ENCODE peak calls at places on chromosomes 7 and 10, in five cellular contexts. Q is SJSA1, U is lung, M is WERI-Rb-1, L is pancreas. W is an unnamed sample. For H3K36me3 and H3K27me3, the result is how much of the 10 kb centered on the place peaks cover.

GRCh38 chr10:112950714-112951348 is 784 bp downstream of the TCF7L2 start:
- DNase-seq in Q (peak), M (peak), U (peak), L (peak), W (peak)

GRCh38 chr7:134739362-134739761 is 40.1 kb upstream of the CALD1 start:
- DNase-seq in L (no peak), M (no peak), Q (no peak), U (no peak), W (no peak)

GRCh38 chr10:3471927-3472704 is 299.5 kb upstream of the PITRM1 start:
- DNase-seq in M (no peak), Q (peak), L (no peak), U (peak), W (no peak)

GRCh38 chr7:93442478-93443224 is 131.9 kb downstream of the CALCR start:
- DNase-seq in U (peak), M (peak), L (no peak), Q (peak), W (peak)

GRCh38 chr10:14334771-14335170 is 4.0 kb upstream of the FRMD4A start:
- DNase-seq in M (no peak), Q (peak), L (no peak), U (no peak), W (no peak)

GRCh38 chr7:16934947-16935742 is 53.4 kb upstream of the AGR3 start:
- DNase-seq in U (no peak), L (no peak), M (no peak), Q (peak), W (no peak)

GRCh38 chr7:42227523-42227922 is 9.5 kb downstream of the GLI3 start:
- DNase-seq in Q (no peak), U (no peak), L (no peak), M (no peak), W (peak)

GRCh38 chr7:318476-319266 is 28.7 kb downstream of the FOXL3 start:
- DNase-seq in U (no peak), Q (no peak), L (peak), M (peak), W (no peak)

GRCh38 chr7:22142593-22142992 is 196.9 kb upstream of the CDCA7L start:
- DNase-seq in Q (no peak), L (no peak), M (no peak), U (no peak), W (no peak)

GRCh38 chr7:23712368-23713284 is 2.6 kb downstream of the STK31 start:
- DNase-seq in L (no peak), U (no peak), M (no peak), Q (peak), W (peak)

GRCh38 chr7:39541493-39541892 is 24.7 kb upstream of the YAE1 start:
- DNase-seq in U (no peak), Q (no peak), L (no peak), M (no peak), W (no peak)

GRCh38 chr10:120543291-120543690 is 86.3 kb downstream of the PLPP4 start:
- DNase-seq in M (no peak), U (no peak), L (no peak), Q (no peak), W (no peak)

GRCh38 chr10:119270893-119271361 is 63.6 kb downstream of the GRK5 start:
- DNase-seq in M (no peak), U (peak), Q (no peak), L (peak), W (no peak)

GRCh38 chr10:47334627-47335026 is 12.4 kb downstream of the GDF2 start:
- DNase-seq in Q (no peak), U (no peak), L (no peak), M (no peak), W (no peak)

GRCh38 chr10:29783211-29783947 is 148.6 kb upstream of the SVIL start:
- DNase-seq in L (no peak), M (no peak), Q (no peak), U (no peak), W (no peak)

GRCh38 chr10:119807960-119808697 is 64.5 kb downstream of the MCMBP start:
- DNase-seq in L (no peak), Q (peak), U (no peak), M (no peak), W (no peak)

GRCh38 chr10:5663692-5664427 is 2.5 kb downstream of the ASB13 start:
- DNase-seq in M (no peak), Q (no peak), U (no peak), L (no peak), W (peak)

GRCh38 chr7:134046594-134047128 is 80.5 kb upstream of the LRGUK start:
- DNase-seq in L (no peak), M (no peak), Q (no peak), U (no peak), W (no peak)

GRCh38 chr7:27062946-27063345 is 32.9 kb downstream of the HOXA1 start:
- DNase-seq in U (no peak), M (no peak), L (no peak), Q (no peak), W (no peak)

GRCh38 chr10:126235979-126236851 is 152.1 kb downstream of the ADAM12 start:
- DNase-seq in L (no peak), Q (no peak), M (no peak), U (no peak), W (no peak)

GRCh38 chr7:6655636-6656385 is 18.7 kb downstream of the ZNF316 start:
- DNase-seq in Q (no peak), U (no peak), L (no peak), M (peak), W (peak)

GRCh38 chr7:26863504-26864308 is 684 bp downstream of the SKAP2 start:
- DNase-seq in U (no peak), M (no peak), L (no peak), Q (no peak), W (peak)

GRCh38 chr7:128236924-128237586 is 4.0 kb upstream of the LEP start:
- DNase-seq in Q (no peak), M (no peak), U (peak), L (no peak), W (no peak)

GRCh38 chr7:151552352-151553028 is 32.8 kb upstream of the RHEB start:
- DNase-seq in Q (no peak), M (no peak), U (peak), L (peak), W (no peak)

GRCh38 chr10:22682237-22683192 is 31.9 kb downstream of the PIP4K2A start:
- DNase-seq in U (no peak), M (no peak), L (no peak), Q (peak), W (no peak)

GRCh38 chr7:95491634-95492314 is 6.0 kb downstream of the ASB4 start:
- DNase-seq in M (no peak), U (peak), Q (no peak), L (no peak), W (peak)

GRCh38 chr10:114821293-114821914 is at the start of gene FHIP2A:
- DNase-seq in M (peak), L (peak), U (peak), Q (peak), W (peak)

GRCh38 chr7:78642751-78643150 is 810.7 kb downstream of the MAGI2 start:
- DNase-seq in Q (no peak), M (no peak), U (no peak), L (no peak), W (no peak)

GRCh38 chr7:16484453-16485158 is 19.1 kb upstream of the SOSTDC1 start:
- DNase-seq in M (no peak), Q (peak), L (no peak), U (no peak), W (peak)

GRCh38 chr7:114087674-114088539 is 169.1 kb upstream of the PPP1R3A start:
- DNase-seq in M (peak), U (no peak), Q (no peak), L (peak), W (peak)

GRCh38 chr7:157411580-157411979 is 74.8 kb downstream of the DNAJB6 start:
- DNase-seq in U (no peak), M (no peak), Q (no peak), L (no peak), W (peak)

GRCh38 chr7:37698782-37699181 is 15.2 kb downstream of the GPR141 start:
- DNase-seq in L (no peak), U (no peak), M (no peak), Q (no peak), W (no peak)

GRCh38 chr10:62618576-62619408 is 185.7 kb upstream of the ADO start:
- DNase-seq in U (peak), Q (no peak), M (no peak), L (no peak), W (no peak)

GRCh38 chr7:142873281-142873784 is 12.2 kb downstream of the TRPV6 start:
- DNase-seq in L (no peak), Q (no peak), M (peak), U (no peak), W (peak)

GRCh38 chr7:80498481-80499349 is 13.1 kb downstream of the GNAT3 start:
- DNase-seq in L (no peak), U (no peak), Q (no peak), M (no peak), W (no peak)

GRCh38 chr7:2644514-2645273 is 12.9 kb downstream of the TTYH3 start:
- DNase-seq in M (no peak), U (no peak), L (peak), Q (no peak), W (no peak)
- H3K4me3 ChIP-seq in M (no peak), U (no peak), L (no peak), Q (no peak), W (no peak)

GRCh38 chr10:109877546-109877945 is 45.8 kb downstream of the XPNPEP1 start:
- DNase-seq in M (no peak), Q (no peak), U (no peak), L (no peak), W (no peak)

GRCh38 chr10:109875151-109875568 is 48.2 kb downstream of the XPNPEP1 start:
- DNase-seq in M (no peak), U (no peak), L (no peak), Q (no peak), W (no peak)

GRCh38 chr10:109880886-109881467 is 42.3 kb downstream of the XPNPEP1 start:
- DNase-seq in M (no peak), L (no peak), Q (no peak), U (no peak), W (no peak)

GRCh38 chr10:109871476-109871875 is 51.8 kb downstream of the XPNPEP1 start:
- DNase-seq in Q (no peak), M (no peak), L (no peak), U (no peak), W (no peak)

DNA sequence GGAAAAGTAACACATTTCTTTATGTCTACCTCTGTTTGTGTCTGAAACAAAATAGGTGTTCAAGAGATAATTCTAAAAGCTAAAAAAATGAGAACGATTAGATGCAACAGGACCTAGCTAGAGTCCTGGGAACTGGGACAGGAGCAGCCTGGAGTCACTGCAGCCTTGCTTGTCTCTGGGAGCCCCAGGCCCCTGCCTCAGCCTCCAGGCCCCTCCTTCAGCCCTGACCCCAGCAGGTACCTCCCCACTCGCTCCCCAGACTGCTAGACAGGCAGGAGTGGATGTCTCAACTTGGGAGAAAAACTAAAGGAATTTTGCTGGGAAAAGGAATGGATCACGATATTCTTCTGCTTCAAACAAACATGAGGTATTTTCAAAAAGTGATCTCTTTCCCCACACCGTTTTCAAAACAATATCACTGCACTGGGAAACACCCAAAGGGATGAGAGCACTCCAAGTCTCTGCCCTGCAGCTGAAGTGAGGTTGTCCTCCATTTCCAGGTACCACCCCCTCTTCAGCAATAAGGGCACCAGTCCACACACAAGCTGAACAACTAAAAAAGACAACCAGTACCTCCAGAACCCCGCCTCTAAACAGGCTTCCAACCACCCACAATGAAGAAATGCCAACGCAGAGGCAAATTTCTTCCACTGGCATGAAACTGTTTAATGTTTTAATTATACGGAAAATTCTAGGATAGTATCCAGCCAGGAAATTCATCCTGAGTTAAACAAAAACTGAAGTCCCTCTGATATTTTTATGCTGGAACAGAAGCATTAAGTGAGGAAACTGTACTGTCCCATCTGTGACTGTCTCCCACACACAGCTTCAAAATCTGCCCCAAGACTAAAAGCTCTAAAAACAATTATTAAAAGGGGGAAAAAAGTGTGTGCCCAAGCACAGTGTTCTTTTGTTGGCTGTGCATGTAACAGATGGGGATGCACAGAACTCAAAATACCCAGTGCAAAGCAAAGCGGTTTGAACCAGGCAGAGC is 47.2 kb downstream of the XPNPEP1 start:
- DNase-seq in L (no peak), Q (no peak), M (no peak), U (no peak), W (no peak)
- H3K36me3 ChIP-seq in L (under half), Q (half or more), M (under half), U (under half), W (under half)

GRCh38 chr10:132875435-132875834 is 66.9 kb downstream of the CFAP46 start:
- DNase-seq in M (no peak), L (no peak), Q (no peak), U (no peak), W (no peak)
- H3K27me3 ChIP-seq in M (under half), L (under half), Q (under half), U (under half), W (under half)

DNA sequence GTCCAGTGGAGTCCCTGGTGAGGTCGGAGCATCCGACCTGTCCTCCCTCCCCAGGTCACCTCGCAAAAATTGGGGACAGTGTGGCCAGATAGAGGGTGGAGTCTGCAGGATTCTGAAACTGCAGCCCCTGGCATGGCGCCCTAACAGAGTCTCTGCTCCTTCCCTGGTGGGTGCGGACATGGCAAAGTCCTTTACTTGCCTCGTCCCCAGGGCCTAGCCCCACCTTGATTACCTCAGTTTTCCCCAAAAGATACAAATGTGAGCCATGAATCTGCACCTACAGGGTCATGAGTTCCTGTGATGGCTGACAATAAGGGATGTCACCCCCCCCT is 47.7 kb downstream of the NPVF start:
- DNase-seq in U (no peak), M (no peak), Q (no peak), L (no peak), W (no peak)
- H3K4me3 ChIP-seq in U (peak), M (peak), Q (peak), L (peak), W (peak)

GRCh38 chr7:2652736-2653060 is 20.9 kb downstream of the TTYH3 start:
- DNase-seq in U (no peak), Q (no peak), L (no peak), M (no peak), W (no peak)
- H3K36me3 ChIP-seq in U (under half), Q (half or more), L (under half), M (half or more), W (under half)

DNA sequence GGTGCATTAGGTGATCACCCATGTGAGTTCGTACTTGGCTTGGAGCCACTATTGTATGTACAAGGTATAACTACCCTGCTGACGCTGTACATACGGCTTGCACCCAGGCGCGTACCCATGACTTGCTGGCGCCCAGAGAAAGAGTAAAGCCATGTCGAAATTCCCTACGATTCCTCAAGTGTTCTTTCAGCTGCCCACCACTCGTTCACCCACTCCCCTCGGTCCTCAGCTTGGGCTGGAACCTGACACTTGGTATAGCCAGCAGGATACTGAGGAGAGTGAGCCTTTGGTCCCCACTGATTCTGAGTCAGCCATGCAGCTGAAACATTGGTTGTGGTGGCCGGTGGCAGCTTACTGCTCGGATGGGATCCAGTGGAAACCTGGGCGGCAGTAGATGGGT is 241.5 kb downstream of the CACNA2D1 start:
- DNase-seq in M (no peak), U (no peak), Q (no peak), L (no peak), W (no peak)
- H3K27me3 ChIP-seq in M (under half), U (under half), Q (under half), L (under half), W (under half)

DNA sequence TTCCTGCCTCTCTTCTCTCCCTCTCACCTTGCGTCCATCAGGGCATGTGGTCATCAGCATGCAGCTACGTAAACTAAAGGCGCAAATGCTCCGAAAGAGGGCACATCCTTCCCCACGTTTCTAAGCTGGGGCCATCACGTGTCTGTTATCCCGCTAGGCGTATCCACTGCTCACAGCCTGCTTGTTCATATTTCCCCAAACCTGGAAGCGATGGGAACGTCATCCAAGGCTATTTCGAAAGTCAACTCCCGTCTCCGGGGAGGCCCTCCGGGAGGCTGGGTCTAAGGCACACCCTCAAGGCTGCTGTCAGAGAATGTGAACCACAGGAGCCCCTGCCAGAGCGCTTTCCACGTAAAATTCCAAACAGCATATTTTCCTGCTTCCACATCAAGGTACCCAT is 199.2 kb downstream of the DIP2C start:
- DNase-seq in U (no peak), M (no peak), Q (no peak), L (no peak), W (no peak)
- H3K4me3 ChIP-seq in U (no peak), M (no peak), Q (no peak), L (no peak), W (no peak)

DNA sequence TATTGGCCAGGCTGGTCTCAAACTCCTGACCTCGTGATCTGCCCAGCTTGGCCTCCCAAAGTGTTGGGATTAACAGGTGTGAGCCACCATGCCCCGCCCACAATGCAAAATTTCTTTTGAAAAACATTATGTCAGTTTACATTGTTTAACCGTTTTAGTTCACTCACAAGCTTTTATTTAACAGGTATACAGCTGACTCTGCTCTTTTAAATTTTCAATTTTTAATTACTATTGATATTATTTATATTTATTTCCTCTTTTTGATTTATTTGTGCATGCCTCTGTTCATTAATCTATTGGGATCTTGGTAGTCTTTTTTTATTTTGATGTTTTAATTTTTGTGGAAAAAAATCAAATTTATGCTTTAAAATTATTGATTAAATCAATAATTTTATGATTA is 16.9 kb downstream of the ZKSCAN5 start:
- DNase-seq in Q (no peak), U (no peak), L (no peak), M (no peak), W (no peak)
- H3K36me3 ChIP-seq in Q (half or more), U (under half), L (under half), M (under half), W (under half)

GRCh38 chr10:8060010-8060703 is 5.7 kb downstream of the GATA3 start:
- DNase-seq in M (no peak), Q (peak), L (no peak), U (no peak), W (peak)
- H3K27me3 ChIP-seq in M (under half), Q (under half), L (under half), U (under half), W (half or more)

GRCh38 chr7:47571355-47572100 is 10.4 kb downstream of the TNS3 start:
- DNase-seq in U (peak), Q (peak), M (no peak), L (peak), W (no peak)
- H3K4me3 ChIP-seq in U (no peak), Q (peak), M (no peak), L (no peak), W (no peak)